ENCODE peak calls at places on chromosomes 6 and 20, in four cellular contexts. J is body of pancreas; T is CD8-positive, alpha-beta memory T cell; P is uterus. K is an unnamed sample.

GRCh38 chr6:8391934-8392333 is 43.4 kb downstream of the SLC35B3 start:
- DNase-seq in J (no peak), T (no peak), P (no peak), K (peak)

GRCh38 chr6:75932067-75932466 is 140.4 kb downstream of the IMPG1 start:
- DNase-seq in J (peak), T (no peak), P (no peak), K (peak)

GRCh38 chr6:42960243-42961019 is at the start of gene GNMT:
- DNase-seq in J (peak), T (no peak), P (peak), K (peak)

GRCh38 chr6:157300436-157300835 is 22.9 kb downstream of the TMEM242 start:
- DNase-seq in J (no peak), T (no peak), P (no peak), K (no peak)

GRCh38 chr6:134352786-134353480 is 35.0 kb upstream of the SGK1 start:
- DNase-seq in J (no peak), T (no peak), P (no peak), K (no peak)

GRCh38 chr20:63843222-63843621 is 12.2 kb upstream of the ZBTB46 start:
- DNase-seq in J (no peak), T (no peak), P (no peak), K (no peak)

GRCh38 chr6:15399651-15400470 is 154.0 kb downstream of the JARID2 start:
- DNase-seq in J (peak), T (no peak), P (peak), K (peak)

GRCh38 chr20:21157006-21157405 is 31.1 kb downstream of the KIZ start:
- DNase-seq in J (no peak), T (no peak), P (no peak), K (no peak)

GRCh38 chr6:34589140-34589539 is 33.0 kb upstream of the SPDEF start:
- DNase-seq in J (no peak), T (no peak), P (no peak), K (no peak)

GRCh38 chr6:122530440-122531046 is 58.9 kb upstream of the SERINC1 start:
- DNase-seq in J (peak), T (peak), P (peak), K (peak)

GRCh38 chr6:84390334-84390733 is 162.9 kb upstream of the CEP162 start:
- DNase-seq in J (no peak), T (no peak), P (no peak), K (no peak)

GRCh38 chr6:42239736-42240375 is 22.2 kb upstream of the MRPS10 start:
- DNase-seq in J (no peak), T (no peak), P (no peak), K (no peak)

GRCh38 chr6:89301586-89302194 is 13.4 kb downstream of the GABRR2 start:
- DNase-seq in J (no peak), T (no peak), P (no peak), K (no peak)

GRCh38 chr6:37426058-37426944 is 6.7 kb upstream of the CMTR1 start:
- DNase-seq in J (no peak), T (no peak), P (no peak), K (no peak)

GRCh38 chr6:71393471-71393870 is 104.9 kb downstream of the OGFRL1 start:
- DNase-seq in J (no peak), T (no peak), P (no peak), K (no peak)

GRCh38 chr20:25005220-25005619 is 12.7 kb upstream of the APMAP start:
- DNase-seq in J (no peak), T (no peak), P (peak), K (no peak)

GRCh38 chr6:26122005-26122388 is 34.8 kb downstream of the HFE start:
- DNase-seq in J (no peak), T (no peak), P (no peak), K (no peak)

GRCh38 chr6:71965404-71965803 is 79.1 kb downstream of the RIMS1 start:
- DNase-seq in J (no peak), T (no peak), P (no peak), K (no peak)

GRCh38 chr6:53390010-53390409 is 41.3 kb upstream of the ELOVL5 start:
- DNase-seq in J (no peak), T (no peak), P (no peak), K (no peak)

GRCh38 chr6:53394704-53395103 is 46.0 kb upstream of the ELOVL5 start:
- DNase-seq in J (no peak), T (no peak), P (no peak), K (no peak)

GRCh38 chr6:53395986-53396385 is 47.2 kb upstream of the ELOVL5 start:
- DNase-seq in J (no peak), T (no peak), P (no peak), K (no peak)

GRCh38 chr6:53391170-53391569 is 42.4 kb upstream of the ELOVL5 start:
- DNase-seq in J (no peak), T (no peak), P (no peak), K (no peak)
- H3K27ac ChIP-seq in J (no peak), T (no peak), P (no peak), K (no peak)

GRCh38 chr6:46931416-46931815 is 9.7 kb upstream of the ADGRF5 start:
- DNase-seq in J (no peak), T (no peak), P (no peak), K (no peak)
- H3K27ac ChIP-seq in J (no peak), T (no peak), P (no peak), K (no peak)

GRCh38 chr20:4966826-4967751 is 34.2 kb downstream of the SLC23A2 start:
- DNase-seq in J (no peak), T (no peak), P (no peak), K (peak)
- H3K27ac ChIP-seq in J (peak), T (no peak), P (no peak), K (no peak)

DNA sequence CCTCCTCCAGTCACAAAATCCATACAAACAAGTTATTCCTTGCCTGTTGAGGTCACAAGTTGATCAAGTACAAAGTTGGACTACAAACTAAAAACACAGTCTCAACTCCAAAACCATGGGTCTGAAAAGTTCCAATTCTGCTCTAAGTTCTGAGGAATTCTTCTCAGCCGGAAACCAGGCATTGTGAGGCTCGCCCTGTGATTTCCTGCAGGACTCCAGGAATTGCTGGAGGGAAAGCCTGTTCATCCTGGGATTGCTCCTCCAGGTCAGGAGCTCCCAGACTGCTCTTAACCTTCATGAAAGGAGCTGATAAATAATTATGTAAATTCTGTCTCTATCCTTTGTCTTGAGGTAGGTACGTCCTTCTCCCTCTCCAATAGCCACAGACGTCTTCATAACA is 8.5 kb downstream of the TRAM2 start:
- DNase-seq in J (no peak), T (no peak), P (no peak), K (no peak)
- H3K27ac ChIP-seq in J (no peak), T (no peak), P (no peak), K (no peak)